ENCODE peak calls at places on chromosome X, in seven cellular contexts. C is fibroblast of the aortic adventitia, X is brain microvascular endothelial cell, B is body of pancreas, T is glutamatergic neuron, G is mammary epithelial cell, L is nephron progenitor cell. R is an unnamed sample.

GRCh38 chrX:65532016-65532415 is 2.6 kb downstream of the LAS1L start:
- DNase-seq in C (no peak), X (no peak), B (no peak), T (no peak), G (no peak), L (no peak), R (no peak)

GRCh38 chrX:56729152-56729557 is at the start of gene NBDY:
- DNase-seq in C (peak), X (peak), B (peak), T (peak), G (peak), L (peak), R (no peak)

GRCh38 chrX:123743312-123743711 is 10.5 kb upstream of the THOC2 start:
- DNase-seq in C (no peak), X (no peak), B (no peak), T (no peak), G (no peak), L (no peak), R (no peak)

GRCh38 chrX:45788315-45788714 is 587.6 kb upstream of the DIPK2B start:
- DNase-seq in C (peak), X (no peak), B (no peak), T (no peak), G (peak), L (no peak), R (no peak)

GRCh38 chrX:7432901-7433300 is 284.9 kb upstream of the PUDP start:
- DNase-seq in C (no peak), X (no peak), B (no peak), T (no peak), G (peak), L (no peak), R (no peak)

GRCh38 chrX:10101269-10101668 is 55.5 kb upstream of the CLCN4 start:
- DNase-seq in C (no peak), X (no peak), B (peak), T (no peak), G (no peak), L (no peak), R (no peak)

GRCh38 chrX:19440713-19441112 is 74.6 kb downstream of the MAP3K15 start:
- DNase-seq in C (peak), X (peak), B (peak), T (no peak), G (peak), L (no peak), R (no peak)

GRCh38 chrX:11557120-11557519 is 108.6 kb downstream of the ARHGAP6 start:
- DNase-seq in C (peak), X (peak), B (no peak), T (no peak), G (peak), L (no peak), R (peak)

GRCh38 chrX:107700317-107700774 is 72.0 kb downstream of the PRPS1 start:
- DNase-seq in C (no peak), X (no peak), B (peak), T (no peak), G (peak), L (no peak), R (no peak)

GRCh38 chrX:12657881-12658280 is 133.3 kb upstream of the PRPS2 start:
- DNase-seq in C (no peak), X (no peak), B (no peak), T (no peak), G (no peak), L (no peak), R (no peak)

GRCh38 chrX:39149761-39150160 is 348.5 kb downstream of the MID1IP1 start:
- DNase-seq in C (peak), X (peak), B (peak), T (peak), G (peak), L (peak), R (peak)

GRCh38 chrX:128676651-128677050 is 624.4 kb upstream of the ACTRT1 start:
- DNase-seq in C (no peak), X (no peak), B (no peak), T (no peak), G (no peak), L (no peak), R (no peak)
- TF ChIP-seq CTCF in C (no peak), X (no peak), B (no peak), T (no peak), G (no peak), L (no peak), R (no peak)

DNA sequence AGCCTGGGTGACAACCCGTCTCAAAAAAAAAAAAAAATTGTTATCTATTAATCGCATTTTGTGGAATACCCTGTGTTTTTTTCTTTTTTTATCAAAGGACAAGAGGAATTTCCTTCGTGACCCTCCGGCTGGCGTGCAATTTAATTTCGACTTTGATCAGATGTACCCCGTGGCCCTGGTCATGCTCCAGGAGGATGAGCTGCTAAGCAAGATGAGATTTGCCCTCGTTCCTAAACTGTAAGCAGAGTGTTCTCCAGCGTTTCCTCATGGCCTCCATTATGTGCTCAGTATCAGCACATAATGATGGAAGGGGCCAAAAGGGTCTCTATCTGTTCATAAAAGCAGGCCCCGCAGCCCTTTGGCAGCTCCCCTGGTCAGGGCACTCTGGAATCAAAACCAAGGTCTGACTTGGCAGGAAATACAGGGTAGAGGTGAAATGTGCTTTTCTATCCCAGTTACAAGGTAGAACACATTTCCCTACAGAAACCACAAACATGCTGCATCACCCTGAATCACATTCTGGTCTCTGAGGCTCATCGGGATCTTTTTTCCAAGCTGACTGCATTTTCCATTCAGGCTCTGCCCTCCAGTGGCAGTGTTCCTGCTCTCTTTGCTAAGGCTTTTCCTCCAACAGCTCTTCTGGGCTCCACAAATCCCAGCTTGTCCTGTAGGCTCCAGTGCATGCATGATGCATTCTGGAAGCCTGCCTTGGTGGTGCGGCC is 24.4 kb downstream of the SYAP1 start:
- DNase-seq in C (peak), X (peak), B (no peak), T (no peak), G (peak), L (no peak), R (peak)
- TF ChIP-seq CTCF in C (peak), X (peak), B (no peak), T (no peak), G (peak), L (no peak), R (peak)

DNA sequence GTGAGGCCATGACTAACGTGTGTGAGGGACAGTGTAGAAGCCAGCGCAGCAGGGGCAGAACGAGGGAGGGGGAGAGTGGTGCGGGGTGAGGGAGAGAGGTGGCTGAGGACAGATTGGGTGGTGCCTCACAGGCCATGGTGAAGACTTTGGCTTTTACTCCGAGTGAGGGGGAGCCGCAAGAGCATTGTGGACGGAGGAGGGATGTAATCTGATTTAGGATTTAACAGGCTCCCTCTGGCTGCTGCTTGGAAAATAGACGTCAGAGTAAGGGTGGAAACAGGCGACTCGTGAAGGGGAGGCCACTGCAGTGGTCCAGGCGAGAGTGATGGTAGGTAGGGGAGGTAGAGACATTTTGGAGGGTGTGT is 13.0 kb downstream of the PPP1R3F start:
- DNase-seq in C (peak), X (peak), B (no peak), T (no peak), G (no peak), L (peak), R (no peak)
- TF ChIP-seq CTCF in C (peak), X (peak), B (no peak), T (no peak), G (no peak), L (no peak), R (peak)

GRCh38 chrX:47361538-47362511 is 8.6 kb upstream of the ZNF157 start:
- DNase-seq in C (peak), X (peak), B (peak), T (peak), G (peak), L (peak), R (peak)
- TF ChIP-seq CTCF in C (no peak), X (peak), B (no peak), T (no peak), G (no peak), L (no peak), R (peak)

GRCh38 chrX:25191403-25191802 is 175.6 kb upstream of the ARX start:
- DNase-seq in C (no peak), X (no peak), B (no peak), T (no peak), G (no peak), L (peak), R (no peak)
- TF ChIP-seq CTCF in C (no peak), X (peak), B (no peak), T (no peak), G (no peak), L (peak), R (no peak)

GRCh38 chrX:74545880-74546279 is 68.5 kb downstream of the RLIM start:
- DNase-seq in C (no peak), X (no peak), B (no peak), T (no peak), G (no peak), L (no peak), R (no peak)

GRCh38 chrX:74551934-74552333 is 62.5 kb downstream of the RLIM start:
- DNase-seq in C (no peak), X (no peak), B (no peak), T (no peak), G (no peak), L (no peak), R (no peak)

GRCh38 chrX:74546984-74547383 is 67.4 kb downstream of the RLIM start:
- DNase-seq in C (no peak), X (no peak), B (no peak), T (no peak), G (no peak), L (no peak), R (no peak)

DNA sequence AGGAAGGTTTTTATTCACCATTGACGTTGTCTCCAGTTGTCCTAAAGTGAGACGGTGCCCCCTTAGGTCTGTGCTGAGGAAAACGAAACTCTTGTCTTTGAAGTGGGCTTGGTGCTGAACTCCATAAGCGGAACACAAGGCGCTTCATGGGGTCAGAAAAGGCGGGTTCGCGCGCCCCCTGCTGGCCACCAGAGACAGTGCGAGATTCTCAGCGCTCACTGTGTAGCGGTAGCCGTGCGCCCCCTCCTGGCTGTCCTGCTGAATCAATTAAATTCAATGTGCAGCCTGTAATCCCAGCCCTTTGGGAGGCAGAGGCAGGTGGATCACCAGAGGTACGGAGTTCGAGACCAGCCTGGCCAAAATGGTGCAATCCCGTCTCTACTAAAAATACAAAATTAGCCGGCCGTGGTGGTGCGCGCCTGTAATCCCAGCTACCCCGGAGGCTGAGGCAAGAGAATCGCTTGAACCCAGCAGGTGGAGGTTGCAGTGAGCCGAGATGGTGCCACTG is 64.1 kb downstream of the RLIM start:
- DNase-seq in C (peak), X (peak), B (peak), T (peak), G (peak), L (peak), R (no peak)
- TF ChIP-seq CTCF in C (peak), X (peak), B (peak), T (peak), G (peak), L (peak), R (peak)

DNA sequence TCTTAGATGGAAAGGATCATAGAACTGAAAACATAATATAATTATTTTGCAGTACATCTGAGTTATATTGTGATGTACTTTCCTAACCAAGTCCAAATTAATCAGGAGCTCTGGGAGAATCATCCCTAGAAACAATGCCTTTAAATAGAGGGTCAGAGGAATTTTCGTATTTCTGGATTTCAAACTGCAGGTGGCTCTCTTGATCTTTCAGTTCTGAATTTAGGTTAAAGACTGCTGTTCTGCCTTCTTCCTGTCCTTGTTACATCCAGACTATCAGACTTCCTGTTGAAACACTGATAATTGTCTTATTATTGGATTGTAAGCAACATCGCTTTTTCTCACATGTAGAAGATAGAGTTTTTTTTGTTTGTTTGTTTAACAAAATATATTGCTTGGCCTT is 142.7 kb downstream of the RPA4 start:
- DNase-seq in C (peak), X (peak), B (no peak), T (no peak), G (no peak), L (no peak), R (no peak)
- TF ChIP-seq CTCF in C (no peak), X (peak), B (no peak), T (no peak), G (no peak), L (peak), R (no peak)

R was measured in AG09309.